ENCODE peak calls at places on chromosomes 6 and 20, in four cellular contexts. X is NCI-H1930; C is CD8-positive, alpha-beta memory T cell; T is Calu3. V is an unnamed sample.
A peak's percentile ranks its signal among the peaks of the same experiment; 100 is the strongest.

GRCh38 chr6:113359155-113360140 is 497.7 kb upstream of the MARCKS start:
- DNase-seq in X (no peak), C (no peak), T (peak; percentile 40), V (no peak)

GRCh38 chr20:19786311-19786710 is 28.3 kb downstream of the RIN2 start:
- DNase-seq in X (no peak), C (no peak), T (no peak), V (peak; percentile 71)

GRCh38 chr6:33732819-33733218 is 13.9 kb downstream of the IP6K3 start:
- DNase-seq in X (no peak), C (no peak), T (no peak), V (peak; percentile 37)

GRCh38 chr6:108156938-108157233 is 8.9 kb upstream of the NR2E1 start:
- DNase-seq in X (no peak), C (no peak), T (no peak), V (no peak)

GRCh38 chr6:26003102-26003694 is 40.6 kb downstream of the TRIM38 start:
- DNase-seq in X (peak; percentile 35), C (peak; percentile 65), T (peak; percentile 80), V (no peak)

GRCh38 chr6:38495922-38496635 is 143.7 kb downstream of the BTBD9 start:
- DNase-seq in X (no peak), C (no peak), T (no peak), V (no peak)

GRCh38 chr6:45351667-45352066 is 23.5 kb downstream of the RUNX2 start:
- DNase-seq in X (no peak), C (no peak), T (no peak), V (no peak)

GRCh38 chr20:37365760-37366638 is 20.1 kb downstream of the SRC start:
- DNase-seq in X (no peak), C (no peak), T (no peak), V (no peak)

GRCh38 chr6:168035661-168036616 is 38.5 kb downstream of the KIF25 start:
- DNase-seq in X (no peak), C (no peak), T (peak; percentile 47), V (no peak)

GRCh38 chr6:139882234-139882633 is 507.8 kb upstream of the CITED2 start:
- DNase-seq in X (no peak), C (no peak), T (no peak), V (no peak)

GRCh38 chr6:5082487-5083306 is 2.4 kb upstream of the PPP1R3G start:
- DNase-seq in X (no peak), C (no peak), T (peak; percentile 52), V (no peak)

GRCh38 chr6:72411872-72412708 is 209.8 kb upstream of the KCNQ5 start:
- DNase-seq in X (peak; percentile 75), C (peak; percentile 80), T (peak; percentile 80), V (peak; percentile 34)

GRCh38 chr6:109892451-109893435 is 85.4 kb upstream of the GPR6 start:
- DNase-seq in X (no peak), C (no peak), T (peak; percentile 86), V (no peak)

GRCh38 chr20:25054995-25055629 is 2.8 kb downstream of the ACSS1 start:
- DNase-seq in X (no peak), C (peak; percentile 9), T (no peak), V (no peak)

GRCh38 chr6:50992704-50993625 is 174.3 kb downstream of the TFAP2B start:
- DNase-seq in X (no peak), C (no peak), T (no peak), V (no peak)

GRCh38 chr6:129946439-129947140 is 71.8 kb upstream of the L3MBTL3 start:
- DNase-seq in X (no peak), C (no peak), T (no peak), V (no peak)

GRCh38 chr6:24778878-24779277 is 4.1 kb downstream of the GMNN start:
- DNase-seq in X (no peak), C (no peak), T (no peak), V (no peak)

GRCh38 chr6:139126255-139126654 is 8.6 kb upstream of the HECA start:
- DNase-seq in X (no peak), C (no peak), T (no peak), V (peak; percentile 25)

GRCh38 chr6:106564476-106564875 is 64.8 kb downstream of the RTN4IP1 start:
- DNase-seq in X (no peak), C (no peak), T (no peak), V (no peak)

GRCh38 chr6:152240983-152241766 is 396.0 kb downstream of the SYNE1 start:
- DNase-seq in X (no peak), C (no peak), T (no peak), V (no peak)

GRCh38 chr20:62087632-62088031 is 22.0 kb upstream of the TAF4 start:
- DNase-seq in X (no peak), C (no peak), T (no peak), V (no peak)

GRCh38 chr20:4637081-4637797 is 84.5 kb upstream of the PRND start:
- DNase-seq in X (no peak), C (no peak), T (no peak), V (no peak)

GRCh38 chr6:75098709-75099108 is 107.1 kb downstream of the COL12A1 start:
- DNase-seq in X (no peak), C (no peak), T (peak; percentile 49), V (peak; percentile 60)

GRCh38 chr20:4748847-4749246 is 27.1 kb downstream of the PRND start:
- DNase-seq in X (no peak), C (no peak), T (no peak), V (no peak)

GRCh38 chr6:26240157-26240980 is 124.6 kb upstream of the BTN3A2 start:
- DNase-seq in X (no peak), C (peak; percentile 82), T (no peak), V (peak; percentile 37)

GRCh38 chr20:49821850-49822249 is 9.2 kb downstream of the SLC9A8 start:
- DNase-seq in X (no peak), C (no peak), T (peak; percentile 50), V (no peak)

GRCh38 chr6:154488802-154489437 is 21.6 kb downstream of the CNKSR3 start:
- DNase-seq in X (no peak), C (no peak), T (no peak), V (no peak)

GRCh38 chr6:107264357-107264831 is 149.1 kb upstream of the BEND3 start:
- DNase-seq in X (peak; percentile 79), C (no peak), T (peak; percentile 13), V (no peak)

GRCh38 chr6:157885211-157885788 is 62.3 kb downstream of the SNX9 start:
- DNase-seq in X (no peak), C (peak; percentile 72), T (no peak), V (no peak)

GRCh38 chr6:121247386-121247785 is 86.9 kb downstream of the TBC1D32 start:
- DNase-seq in X (no peak), C (no peak), T (no peak), V (no peak)

GRCh38 chr6:10093282-10093681 is 321.6 kb downstream of the TFAP2A start:
- DNase-seq in X (no peak), C (no peak), T (no peak), V (no peak)

GRCh38 chr20:32806356-32806755 is 13.4 kb upstream of the MAPRE1 start:
- DNase-seq in X (no peak), C (no peak), T (no peak), V (no peak)

GRCh38 chr6:46940433-46941226 is 18.9 kb upstream of the ADGRF5 start:
- DNase-seq in X (no peak), C (no peak), T (no peak), V (no peak)

V was measured in gastrocnemius medialis.